ENCODE peak calls at places on chromosomes 12 and 14, in four cellular contexts. U is AG04450, B is fibroblast of pulmonary artery, N is tibial artery. G is an unnamed sample.

GRCh38 chr14:96682401-96682800 is 114.8 kb upstream of the VRK1 start:
- DNase-seq in U (no peak), B (no peak), N (no peak), G (no peak)

GRCh38 chr14:22305563-22306127 is 283.4 kb downstream of the DAD1 start:
- DNase-seq in U (no peak), B (no peak), N (no peak), G (no peak)

GRCh38 chr14:105374389-105374788 is 23.9 kb upstream of the TEX22 start:
- DNase-seq in U (no peak), B (no peak), N (no peak), G (peak)

GRCh38 chr12:28759334-28759733 is 389.7 kb upstream of the FAR2 start:
- DNase-seq in U (no peak), B (peak), N (no peak), G (no peak)

GRCh38 chr14:90720336-90720735 is 95.9 kb downstream of the TTC7B start:
- DNase-seq in U (no peak), B (peak), N (no peak), G (no peak)

GRCh38 chr12:103773109-103773905 is 67.7 kb downstream of the NT5DC3 start:
- DNase-seq in U (no peak), B (peak), N (no peak), G (no peak)

GRCh38 chr12:67765969-67766368 is 117.4 kb downstream of the DYRK2 start:
- DNase-seq in U (no peak), B (no peak), N (no peak), G (no peak)

GRCh38 chr12:27467641-27468040 is 21.1 kb downstream of the SMCO2 start:
- DNase-seq in U (no peak), B (no peak), N (no peak), G (no peak)

GRCh38 chr12:76197283-76197682 is 112.8 kb upstream of the NAP1L1 start:
- DNase-seq in U (no peak), B (no peak), N (no peak), G (no peak)

GRCh38 chr12:12441051-12441807 is 84.4 kb downstream of the BORCS5 start:
- DNase-seq in U (no peak), B (no peak), N (no peak), G (no peak)

GRCh38 chr14:95381726-95382125 is 62.0 kb upstream of the CLMN start:
- DNase-seq in U (no peak), B (no peak), N (no peak), G (no peak)

GRCh38 chr14:69363055-69363454 is 35.0 kb downstream of the ERH start:
- DNase-seq in U (peak), B (peak), N (no peak), G (no peak)

GRCh38 chr14:100106260-100106659 is 41.0 kb downstream of the EVL start:
- DNase-seq in U (no peak), B (no peak), N (peak), G (no peak)

GRCh38 chr12:96302706-96303310 is 97.4 kb downstream of the CDK17 start:
- DNase-seq in U (no peak), B (no peak), N (no peak), G (no peak)

GRCh38 chr12:91111366-91112321 is at the start of gene LUM:
- DNase-seq in U (no peak), B (peak), N (no peak), G (peak)

GRCh38 chr14:24233538-24233866 is 773 bp downstream of the GMPR2 start:
- DNase-seq in U (no peak), B (no peak), N (peak), G (no peak)

GRCh38 chr12:55642275-55643068 is 5.8 kb downstream of the OR10P1 start:
- DNase-seq in U (no peak), B (no peak), N (no peak), G (no peak)

GRCh38 chr12:99054601-99055128 is 409.6 kb downstream of the APAF1 start:
- DNase-seq in U (no peak), B (no peak), N (no peak), G (no peak)

GRCh38 chr14:65156568-65157366 is 54.5 kb upstream of the MAX start:
- DNase-seq in U (peak), B (peak), N (peak), G (no peak)

GRCh38 chr12:86230516-86231146 is 25.6 kb downstream of the MGAT4C start:
- DNase-seq in U (no peak), B (peak), N (no peak), G (no peak)

GRCh38 chr14:58280954-58281787 is 17.2 kb upstream of the ARID4A start:
- DNase-seq in U (peak), B (peak), N (no peak), G (peak)

GRCh38 chr12:13940466-13940865 is 40.9 kb downstream of the GRIN2B start:
- DNase-seq in U (no peak), B (no peak), N (no peak), G (no peak)

GRCh38 chr12:109721276-109721675 is 7.7 kb downstream of the FAM222A start:
- DNase-seq in U (no peak), B (no peak), N (no peak), G (no peak)

GRCh38 chr12:1848741-1849140 is 28.4 kb downstream of the LRTM2 start:
- DNase-seq in U (no peak), B (no peak), N (peak), G (no peak)

GRCh38 chr14:99037777-99038176 is 234.2 kb downstream of the BCL11B start:
- DNase-seq in U (no peak), B (no peak), N (no peak), G (no peak)

GRCh38 chr14:20683125-20683895 is 1.1 kb upstream of the RNASE4 start:
- DNase-seq in U (peak), B (peak), N (peak), G (peak)
- H3K4me3 ChIP-seq in U (peak), B (peak), N (peak), G (peak)

GRCh38 chr14:21103165-21103709 is 2.4 kb downstream of the TMEM253 start:
- DNase-seq in U (no peak), B (no peak), N (no peak), G (no peak)
- TF ChIP-seq CTCF in U (no peak), B (no peak), N (no peak), G (no peak)

GRCh38 chr12:47190271-47190750 is 110.6 kb upstream of the AMIGO2 start:
- DNase-seq in U (peak), B (peak), N (no peak), G (no peak)
- H3K4me3 ChIP-seq in U (no peak), B (no peak), N (no peak), G (no peak)

GRCh38 chr12:17284873-17285272 is 678.9 kb upstream of the LMO3 start:
- DNase-seq in U (no peak), B (no peak), N (no peak), G (no peak)

GRCh38 chr12:17283563-17283962 is 677.6 kb upstream of the LMO3 start:
- DNase-seq in U (no peak), B (no peak), N (no peak), G (no peak)

GRCh38 chr12:17276196-17276595 is 670.2 kb upstream of the LMO3 start:
- DNase-seq in U (no peak), B (no peak), N (no peak), G (no peak)

DNA sequence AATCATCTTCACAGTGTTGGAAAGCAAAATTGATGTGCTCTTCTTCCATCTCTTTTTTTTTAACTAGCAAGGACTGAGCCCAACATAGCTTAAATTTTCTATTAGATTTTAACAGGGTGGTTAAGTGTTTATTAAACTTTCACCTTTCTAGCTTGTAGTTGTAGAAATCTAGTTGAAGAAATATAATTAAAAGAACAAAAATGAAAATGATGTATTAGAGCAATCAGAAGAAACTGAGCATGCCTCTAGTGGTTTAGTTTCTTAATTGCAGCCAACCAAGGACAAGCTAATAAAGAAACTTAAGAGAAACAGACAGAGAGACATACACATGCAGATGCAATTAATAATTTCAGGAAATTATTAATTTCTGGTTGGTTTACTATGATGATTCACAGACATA is 673.0 kb upstream of the LMO3 start:
- DNase-seq in U (no peak), B (no peak), N (no peak), G (no peak)
- TF ChIP-seq CTCF in U (no peak), B (no peak), N (no peak), G (peak)

GRCh38 chr14:101563352-101563653 is 2.0 kb downstream of the DIO3 start:
- DNase-seq in U (no peak), B (no peak), N (no peak), G (no peak)

GRCh38 chr14:101563654-101564443 is 2.6 kb downstream of the DIO3 start:
- DNase-seq in U (no peak), B (no peak), N (no peak), G (no peak)

GRCh38 chr14:101562659-101563351 is 1.5 kb downstream of the DIO3 start:
- DNase-seq in U (no peak), B (no peak), N (no peak), G (no peak)

GRCh38 chr14:101564819-101565698 is 3.8 kb downstream of the DIO3 start:
- DNase-seq in U (no peak), B (no peak), N (no peak), G (no peak)

GRCh38 chr14:101564444-101564776 is 3.1 kb downstream of the DIO3 start:
- DNase-seq in U (no peak), B (no peak), N (no peak), G (no peak)
- H3K4me3 ChIP-seq in U (no peak), B (no peak), N (no peak), G (no peak)

G was measured in LNCaP clone FGC.